ENCODE peak calls at places on chromosomes 13 and 19, in four cellular contexts. J, B, Y and D are unnamed samples.

GRCh38 chr19:18541992-18542935 is 1.1 kb downstream of the FKBP8 start:
- DNase-seq in B (no peak), J (no peak), Y (no peak), D (no peak)

GRCh38 chr13:34412817-34413365 is 529.2 kb upstream of the NBEA start:
- DNase-seq in B (no peak), J (no peak), Y (no peak), D (no peak)

GRCh38 chr13:48233886-48234488 is 981 bp downstream of the ITM2B start:
- DNase-seq in Y (no peak), J (no peak), B (no peak), D (no peak)

GRCh38 chr13:36806102-36806501 is 12.9 kb upstream of the RFXAP start:
- DNase-seq in B (no peak), Y (no peak), J (no peak), D (no peak)

GRCh38 chr19:2727640-2727944 is 6.4 kb upstream of the DIRAS1 start:
- DNase-seq in B (no peak), J (no peak), Y (no peak), D (no peak)

GRCh38 chr13:20808874-20809273 is 35.1 kb upstream of the EEF1AKMT1 start:
- DNase-seq in Y (no peak), B (no peak), J (no peak), D (no peak)

GRCh38 chr19:48480476-48481190 is 11.5 kb downstream of the CYTH2 start:
- DNase-seq in B (no peak), J (no peak), Y (no peak), D (no peak)

GRCh38 chr19:2477732-2478191 is 1.8 kb downstream of the GADD45B start:
- DNase-seq in B (no peak), Y (no peak), J (no peak), D (no peak)

GRCh38 chr19:39448271-39448670 is 2.9 kb downstream of the SUPT5H start:
- DNase-seq in B (no peak), J (no peak), Y (no peak), D (no peak)

GRCh38 chr19:23098988-23099387 is 17.8 kb upstream of the ZNF730 start:
- DNase-seq in Y (no peak), J (no peak), B (no peak), D (no peak)

GRCh38 chr13:75666646-75667351 is 30.7 kb downstream of the LMO7 start:
- DNase-seq in B (no peak), J (no peak), Y (no peak), D (no peak)

GRCh38 chr19:6372594-6373095 is at the start of gene ALKBH7:
- DNase-seq in Y (peak; percentile 99), J (peak; percentile 99), B (peak; percentile 100), D (peak; percentile 100)

GRCh38 chr19:54114340-54114826 is 1.1 kb downstream of the TFPT start:
- DNase-seq in Y (peak; percentile 7), J (peak; percentile 42), B (no peak), D (no peak)

GRCh38 chr19:4429266-4430200 is 27.1 kb downstream of the CHAF1A start:
- DNase-seq in Y (no peak), J (no peak), B (no peak), D (peak; percentile 23)

GRCh38 chr13:43079392-43079931 is 56.1 kb downstream of the DNAJC15 start:
- DNase-seq in Y (no peak), J (no peak), B (no peak), D (no peak)

GRCh38 chr19:42477933-42478332 is 35.2 kb upstream of the CXCL17 start:
- DNase-seq in Y (no peak), B (no peak), J (no peak), D (no peak)

GRCh38 chr19:33438016-33438671 is 64.6 kb downstream of the CEBPG start:
- DNase-seq in B (peak; percentile 92), Y (no peak), J (no peak), D (no peak)

GRCh38 chr13:100131863-100132574 is 43.1 kb downstream of the PCCA start:
- DNase-seq in J (no peak), Y (no peak), B (no peak), D (peak; percentile 23)

GRCh38 chr13:23561261-23561660 is 9.0 kb upstream of the TNFRSF19 start:
- DNase-seq in B (no peak), Y (no peak), J (no peak), D (no peak)

GRCh38 chr19:52307275-52307674 is 10.3 kb downstream of the ZNF480 start:
- DNase-seq in Y (no peak), B (no peak), J (no peak), D (no peak)

GRCh38 chr13:111384441-111385181 is 64.2 kb downstream of the TEX29 start:
- DNase-seq in J (no peak), Y (no peak), B (no peak), D (no peak)

GRCh38 chr19:55173717-55174409 is 6.2 kb downstream of the SYT5 start:
- DNase-seq in J (no peak), B (peak; percentile 44), Y (peak; percentile 74), D (no peak)

GRCh38 chr19:13961826-13962737 is 9.8 kb downstream of the DCAF15 start:
- DNase-seq in B (no peak), Y (no peak), J (no peak), D (no peak)

GRCh38 chr13:109402976-109403375 is 383.4 kb downstream of the IRS2 start:
- DNase-seq in J (peak; percentile 97), Y (no peak), B (no peak), D (no peak)

GRCh38 chr19:45952691-45953505 is 20.8 kb downstream of the NOVA2 start:
- DNase-seq in Y (peak; percentile 60), J (no peak), B (peak; percentile 87), D (peak; percentile 18)

GRCh38 chr13:71156550-71156949 is 710.5 kb downstream of the DACH1 start:
- DNase-seq in J (no peak), B (no peak), Y (no peak), D (no peak)

GRCh38 chr13:109569938-109570711 is 216.3 kb downstream of the IRS2 start:
- DNase-seq in B (no peak), J (no peak), Y (no peak), D (no peak)

GRCh38 chr13:107067381-107067780 is 499.4 kb upstream of the ARGLU1 start:
- DNase-seq in J (no peak), Y (no peak), B (no peak), D (no peak)